ENCODE peak calls at places on chromosome 18, in five cellular contexts. V, O, Q, M and D are unnamed samples.

GRCh38 chr18:73842795-73843394 is 304.7 kb downstream of the FBXO15 start:
- DNase-seq in O (peak; percentile 65), M (no peak), V (peak; percentile 59), Q (peak; percentile 49), D (peak; percentile 44)

GRCh38 chr18:36719630-36720029 is 109.2 kb downstream of the TPGS2 start:
- DNase-seq in V (no peak), M (no peak), Q (no peak), O (no peak), D (no peak)

GRCh38 chr18:66599190-66599589 is 4.7 kb downstream of the CDH19 start:
- DNase-seq in V (no peak), Q (peak; percentile 10), O (no peak), M (no peak), D (no peak)

GRCh38 chr18:13435596-13436333 is 217.2 kb downstream of the LDLRAD4 start:
- DNase-seq in V (no peak), M (peak; percentile 26), Q (peak; percentile 91), O (no peak), D (no peak)

GRCh38 chr18:60019463-60019840 is 119.7 kb downstream of the PMAIP1 start:
- DNase-seq in O (peak; percentile 87), M (no peak), V (no peak), Q (peak; percentile 97), D (no peak)

GRCh38 chr18:58180172-58180571 is 136.1 kb downstream of the NEDD4L start:
- DNase-seq in V (no peak), Q (no peak), M (no peak), O (no peak), D (no peak)

GRCh38 chr18:9732031-9732430 is 23.9 kb downstream of the RAB31 start:
- DNase-seq in V (no peak), M (no peak), O (no peak), Q (no peak), D (no peak)

GRCh38 chr18:8499810-8500663 is 109.2 kb upstream of the RAB12 start:
- DNase-seq in Q (no peak), V (no peak), M (no peak), O (no peak), D (no peak)

GRCh38 chr18:34901299-34901698 is 139.9 kb upstream of the MAPRE2 start:
- DNase-seq in M (no peak), Q (peak; percentile 18), V (no peak), O (peak; percentile 25), D (no peak)

GRCh38 chr18:31325051-31325450 is 7.1 kb downstream of the DSG1 start:
- DNase-seq in Q (peak; percentile 96), O (peak; percentile 71), V (no peak), M (peak; percentile 22), D (no peak)

GRCh38 chr18:21826196-21826595 is 85.6 kb downstream of the MIB1 start:
- DNase-seq in Q (peak; percentile 87), V (no peak), O (peak; percentile 70), M (no peak), D (no peak)

GRCh38 chr18:8895987-8896619 is 190.7 kb downstream of the MTCL1 start:
- DNase-seq in V (no peak), M (no peak), O (peak; percentile 88), Q (peak; percentile 89), D (no peak)

GRCh38 chr18:59455728-59456276 is 96.7 kb upstream of the LMAN1 start:
- DNase-seq in O (no peak), Q (no peak), M (no peak), V (no peak), D (no peak)

GRCh38 chr18:77146249-77147080 is 13.9 kb upstream of the MBP start:
- DNase-seq in M (no peak), O (no peak), V (no peak), Q (no peak), D (no peak)

GRCh38 chr18:21315741-21316187 is 73.7 kb downstream of the GREB1L start:
- DNase-seq in Q (peak; percentile 88), V (peak; percentile 83), M (no peak), O (no peak), D (peak; percentile 73)

GRCh38 chr18:37409870-37410269 is 155.7 kb downstream of the CELF4 start:
- DNase-seq in V (no peak), M (no peak), O (no peak), Q (no peak), D (peak; percentile 66)

GRCh38 chr18:853471-853870 is 41.4 kb upstream of the YES1 start:
- DNase-seq in O (no peak), M (no peak), Q (peak; percentile 8), V (no peak), D (no peak)

GRCh38 chr18:13375302-13376255 is 157.0 kb downstream of the LDLRAD4 start:
- DNase-seq in Q (peak; percentile 94), M (peak; percentile 47), V (no peak), O (peak; percentile 91), D (no peak)

GRCh38 chr18:56541340-56541739 is 97.1 kb downstream of the TXNL1 start:
- DNase-seq in O (no peak), M (no peak), V (no peak), Q (no peak), D (no peak)

GRCh38 chr18:24413148-24413547 is 13.3 kb upstream of the IMPACT start:
- DNase-seq in M (no peak), Q (no peak), O (no peak), V (peak; percentile 51), D (peak; percentile 56)

GRCh38 chr18:59512025-59512710 is 153.1 kb upstream of the LMAN1 start:
- DNase-seq in Q (no peak), O (no peak), V (no peak), M (no peak), D (no peak)

GRCh38 chr18:69528439-69528838 is 127.8 kb downstream of the DOK6 start:
- DNase-seq in M (no peak), O (peak; percentile 26), Q (peak; percentile 69), V (no peak), D (no peak)

GRCh38 chr18:25247725-25248124 is 104.2 kb downstream of the ZNF521 start:
- DNase-seq in Q (peak; percentile 75), O (peak; percentile 77), M (no peak), V (no peak), D (no peak)

GRCh38 chr18:44938396-44939036 is 257.8 kb downstream of the SETBP1 start:
- DNase-seq in V (no peak), Q (no peak), M (no peak), O (no peak), D (no peak)

GRCh38 chr18:36608107-36608506 is 220.7 kb downstream of the TPGS2 start:
- DNase-seq in V (no peak), M (no peak), Q (no peak), O (no peak), D (no peak)

GRCh38 chr18:23756590-23757540 is 67.6 kb downstream of the LAMA3 start:
- DNase-seq in M (no peak), Q (no peak), V (no peak), O (no peak), D (peak; percentile 55)

GRCh38 chr18:23274638-23275482 is 139.6 kb downstream of the CABLES1 start:
- DNase-seq in Q (no peak), O (no peak), V (no peak), M (no peak), D (no peak)

GRCh38 chr18:13051950-13052349 is 60.8 kb downstream of the CEP192 start:
- DNase-seq in M (no peak), O (no peak), Q (no peak), V (no peak), D (no peak)